ENCODE peak calls at places on chromosomes 13 and 19, in ten cellular contexts. O, Z, L, Q, J, D, G, A, P and T are unnamed samples.

GRCh38 chr19:52936958-52937334 is 13.7 kb upstream of the ZNF888 start:
- DNase-seq in O (no peak), Z (no peak), L (no peak), Q (no peak), J (no peak), D (no peak), G (no peak), A (no peak), P (no peak), T (no peak)

GRCh38 chr13:99395436-99395835 is 88.2 kb upstream of the GPR183 start:
- DNase-seq in O (no peak), Z (peak; percentile 9), L (no peak), Q (no peak), J (no peak), D (no peak), G (no peak), A (no peak), P (no peak), T (no peak)

GRCh38 chr13:30334663-30335386 is 27.5 kb upstream of the KATNAL1 start:
- DNase-seq in O (no peak), Z (no peak), L (no peak), Q (no peak), J (peak; percentile 4), D (peak; percentile 93), G (no peak), A (no peak), P (peak; percentile 38), T (no peak)

GRCh38 chr19:42275517-42275916 is 6.5 kb downstream of the CIC start:
- DNase-seq in O (no peak), Z (no peak), L (no peak), Q (no peak), J (no peak), D (no peak), G (no peak), A (no peak), P (no peak), T (no peak)

GRCh38 chr19:49422407-49423277 is 599 bp downstream of the PTH2 start:
- DNase-seq in O (no peak), Z (no peak), L (peak; percentile 42), Q (peak; percentile 20), J (peak; percentile 17), D (no peak), G (peak; percentile 73), A (no peak), P (peak; percentile 26), T (no peak)

GRCh38 chr13:95326695-95327094 is 25.4 kb upstream of the ABCC4 start:
- DNase-seq in O (no peak), Z (no peak), L (no peak), Q (no peak), J (no peak), D (no peak), G (no peak), A (no peak), P (no peak), T (no peak)

GRCh38 chr19:20321139-20321656 is 154.2 kb downstream of the ZNF486 start:
- DNase-seq in O (no peak), Z (no peak), L (no peak), Q (no peak), J (no peak), D (no peak), G (no peak), A (no peak), P (peak; percentile 61), T (no peak)

GRCh38 chr13:50519866-50520265 is 323.6 kb downstream of the DLEU7 start:
- DNase-seq in O (no peak), Z (no peak), L (no peak), Q (no peak), J (no peak), D (no peak), G (no peak), A (no peak), P (no peak), T (no peak)

GRCh38 chr19:38055655-38056521 is 148.9 kb downstream of the SIPA1L3 start:
- DNase-seq in O (no peak), Z (no peak), L (no peak), Q (no peak), J (no peak), D (no peak), G (no peak), A (no peak), P (no peak), T (no peak)

GRCh38 chr13:30191491-30192100 is 115.8 kb downstream of the KATNAL1 start:
- DNase-seq in O (no peak), Z (no peak), L (no peak), Q (no peak), J (peak; percentile 54), D (no peak), G (no peak), A (no peak), P (no peak), T (no peak)

GRCh38 chr13:33639640-33640080 is 178.3 kb upstream of the RFC3 start:
- DNase-seq in O (no peak), Z (no peak), L (no peak), Q (no peak), J (no peak), D (peak; percentile 73), G (peak; percentile 48), A (no peak), P (no peak), T (no peak)

GRCh38 chr19:58274771-58275199 is 4.0 kb upstream of the ZNF8 start:
- DNase-seq in O (no peak), Z (no peak), L (no peak), Q (peak; percentile 43), J (peak; percentile 35), D (peak; percentile 41), G (no peak), A (no peak), P (no peak), T (no peak)

GRCh38 chr19:3977242-3978143 is 6.6 kb upstream of the DAPK3 start:
- DNase-seq in O (peak; percentile 68), Z (no peak), L (no peak), Q (no peak), J (no peak), D (no peak), G (no peak), A (no peak), P (no peak), T (no peak)

GRCh38 chr13:86922936-86923335 is 748.2 kb upstream of the SLITRK5 start:
- DNase-seq in O (no peak), Z (no peak), L (no peak), Q (no peak), J (peak; percentile 5), D (no peak), G (no peak), A (no peak), P (no peak), T (no peak)

GRCh38 chr13:97286317-97287046 is 64.3 kb downstream of the MBNL2 start:
- DNase-seq in O (no peak), Z (no peak), L (no peak), Q (no peak), J (no peak), D (no peak), G (no peak), A (no peak), P (no peak), T (no peak)

GRCh38 chr19:3868770-3869456 is at the start of gene ZFR2:
- DNase-seq in O (peak; percentile 63), Z (no peak), L (no peak), Q (no peak), J (no peak), D (peak; percentile 48), G (peak; percentile 28), A (no peak), P (no peak), T (no peak)

GRCh38 chr13:111076156-111077013 is 38.7 kb upstream of the ARHGEF7 start:
- DNase-seq in O (no peak), Z (no peak), L (no peak), Q (no peak), J (no peak), D (peak; percentile 44), G (no peak), A (no peak), P (no peak), T (no peak)

GRCh38 chr19:1783874-1784273 is 28.2 kb downstream of the ATP8B3 start:
- DNase-seq in O (no peak), Z (no peak), L (no peak), Q (no peak), J (no peak), D (no peak), G (no peak), A (no peak), P (no peak), T (no peak)
- H3K27me3 ChIP-seq in O (peaks cover 35% of the 10 kb centered on the region), Z (peaks cover 6% of the 10 kb centered on the region), L (no peaks in the 10 kb centered on the region), Q (peaks cover 11% of the 10 kb centered on the region), J (peaks cover 46% of the 10 kb centered on the region), D (no peaks in the 10 kb centered on the region), G (no peaks in the 10 kb centered on the region), A (peaks cover 96% of the 10 kb centered on the region), P (no peaks in the 10 kb centered on the region), T (peaks cover 10% of the 10 kb centered on the region)

GRCh38 chr19:43695985-43696729 is 19.7 kb upstream of the IRGC start:
- DNase-seq in O (no peak), Z (no peak), L (no peak), Q (no peak), J (no peak), D (no peak), G (no peak), A (no peak), P (no peak), T (no peak)

GRCh38 chr19:43697295-43697694 is 18.6 kb upstream of the IRGC start:
- DNase-seq in O (no peak), Z (no peak), L (no peak), Q (no peak), J (no peak), D (no peak), G (no peak), A (no peak), P (no peak), T (no peak)

GRCh38 chr19:43704002-43704705 is 11.7 kb upstream of the IRGC start:
- DNase-seq in O (no peak), Z (no peak), L (no peak), Q (no peak), J (no peak), D (no peak), G (no peak), A (peak; percentile 43), P (no peak), T (no peak)

GRCh38 chr19:43699506-43700367 is 16.1 kb upstream of the IRGC start:
- DNase-seq in O (no peak), Z (peak; percentile 34), L (no peak), Q (peak; percentile 52), J (peak; percentile 28), D (no peak), G (no peak), A (peak; percentile 48), P (peak; percentile 5), T (peak; percentile 53)

GRCh38 chr19:43700368-43701015 is 15.4 kb upstream of the IRGC start:
- DNase-seq in O (peak; percentile 68), Z (peak; percentile 40), L (no peak), Q (peak; percentile 85), J (peak; percentile 84), D (no peak), G (no peak), A (peak; percentile 51), P (peak; percentile 62), T (no peak)
- H3K4me3 ChIP-seq in O (no peak overlapping the region), Z (peak overlapping the region; percentile 18), L (no peak overlapping the region), Q (peak overlapping the region; percentile 40), J (no peak overlapping the region), D (no peak overlapping the region), G (no peak overlapping the region), A (peak overlapping the region; percentile 36), P (no peak overlapping the region), T (peak overlapping the region; percentile 38)

GRCh38 chr13:25902946-25903345 is 148.9 kb downstream of the SHISA2 start:
- DNase-seq in O (no peak), Z (no peak), L (no peak), Q (no peak), J (no peak), D (no peak), G (peak; percentile 34), A (no peak), P (no peak), T (no peak)
- H3K9me3 ChIP-seq in O (no peaks in the 10 kb centered on the region), Z (no peaks in the 10 kb centered on the region), L (no peaks in the 10 kb centered on the region), Q (no peaks in the 10 kb centered on the region), J (peaks cover 10% of the 10 kb centered on the region), D (no peaks in the 10 kb centered on the region), G (no peaks in the 10 kb centered on the region), A (no peaks in the 10 kb centered on the region), P (no peaks in the 10 kb centered on the region), T (no peaks in the 10 kb centered on the region)

GRCh38 chr13:27808866-27809546 is 16.7 kb downstream of the GSX1 start:
- DNase-seq in O (no peak), Z (no peak), L (no peak), Q (no peak), J (no peak), D (no peak), G (no peak), A (no peak), P (no peak), T (no peak)
- H3K27me3 ChIP-seq in O (peaks cover 21% of the 10 kb centered on the region), Z (peaks cover 7% of the 10 kb centered on the region), L (peaks cover 14% of the 10 kb centered on the region), Q (peaks cover 3% of the 10 kb centered on the region), J (peaks cover 18% of the 10 kb centered on the region), D (no peaks in the 10 kb centered on the region), G (no peaks in the 10 kb centered on the region), A (peaks cover 50% of the 10 kb centered on the region), P (no peaks in the 10 kb centered on the region), T (no peaks in the 10 kb centered on the region)